ENCODE peak calls at places on chromosomes 2 and 18, in eight cellular contexts. H is endodermal cell, E is omental fat pad, G is left ventricle myocardium inferior, C is OCI-LY7, D is GM12865, K is BJ, W is ovary. A is an unnamed sample.

GRCh38 chr2:188199716-188200128 is 92.0 kb upstream of the GULP1 start:
- DNase-seq in H (no peak), E (no peak), G (no peak), C (no peak), D (no peak), K (peak; percentile 82), W (no peak), A (no peak)

GRCh38 chr2:127150996-127151395 is 44.0 kb upstream of the BIN1 start:
- DNase-seq in H (no peak), E (no peak), G (no peak), C (no peak), D (no peak), K (no peak), W (no peak), A (no peak)

GRCh38 chr2:224194161-224194560 is 155.1 kb upstream of the SERPINE2 start:
- DNase-seq in H (no peak), E (no peak), G (no peak), C (no peak), D (no peak), K (no peak), W (no peak), A (no peak)

GRCh38 chr18:76822510-76823165 is at the start of gene ZNF236:
- DNase-seq in H (peak; percentile 82), E (no peak), G (peak; percentile 79), C (peak; percentile 74), D (peak; percentile 92), K (no peak), W (peak; percentile 81), A (peak; percentile 84)

GRCh38 chr2:196177124-196177523 is 5.7 kb upstream of the STK17B start:
- DNase-seq in H (no peak), E (no peak), G (no peak), C (peak; percentile 53), D (no peak), K (no peak), W (no peak), A (no peak)

GRCh38 chr2:56025469-56026193 is 102.0 kb upstream of the EFEMP1 start:
- DNase-seq in H (no peak), E (no peak), G (no peak), C (no peak), D (no peak), K (no peak), W (no peak), A (no peak)

GRCh38 chr2:190553254-190553653 is 18.7 kb upstream of the NEMP2 start:
- DNase-seq in H (no peak), E (no peak), G (no peak), C (no peak), D (no peak), K (no peak), W (no peak), A (no peak)

GRCh38 chr2:85852979-85853498 is 35.8 kb downstream of the ST3GAL5 start:
- DNase-seq in H (no peak), E (no peak), G (no peak), C (peak; percentile 25), D (peak; percentile 87), K (no peak), W (no peak), A (no peak)

GRCh38 chr2:181411105-181411849 is 45.9 kb upstream of the ITGA4 start:
- DNase-seq in H (peak; percentile 87), E (no peak), G (no peak), C (peak; percentile 100), D (peak; percentile 86), K (no peak), W (no peak), A (no peak)

GRCh38 chr2:221044781-221045180 is 527.3 kb downstream of the EPHA4 start:
- DNase-seq in H (no peak), E (no peak), G (no peak), C (no peak), D (no peak), K (no peak), W (no peak), A (no peak)
- TF ChIP-seq CTCF in H (no peak), E (no peak), G (no peak), C (no peak), D (no peak), K (no peak), W (no peak), A (no peak)

DNA sequence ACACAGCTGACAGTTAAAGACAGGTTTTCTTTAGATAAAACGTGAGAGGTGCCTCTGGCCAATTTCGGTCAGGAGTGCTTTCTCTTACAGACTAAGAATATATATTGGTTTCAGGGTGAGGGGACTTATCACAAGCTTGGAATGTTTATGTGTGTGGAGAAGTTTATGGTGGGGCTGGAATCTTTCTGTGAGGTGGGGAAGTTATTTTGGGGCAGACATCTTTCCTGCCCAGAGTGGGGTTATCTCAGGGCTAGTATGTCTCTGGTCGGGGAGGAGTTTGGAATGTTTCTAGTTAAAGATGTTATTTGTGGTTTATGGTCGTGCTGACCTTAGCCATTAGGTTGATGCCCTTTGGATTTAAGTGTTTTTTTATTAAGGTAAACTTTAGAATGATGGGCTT is 115.2 kb downstream of the SLC5A7 start:
- DNase-seq in H (no peak), E (no peak), G (no peak), C (no peak), D (no peak), K (no peak), W (no peak), A (no peak)
- TF ChIP-seq CTCF in H (no peak), E (no peak), G (no peak), C (no peak), D (no peak), K (no peak), W (no peak), A (no peak)

GRCh38 chr2:232438051-232438450 is 17.9 kb upstream of the ALPI start:
- DNase-seq in H (no peak), E (no peak), G (no peak), C (no peak), D (no peak), K (no peak), W (no peak), A (no peak)

GRCh38 chr2:232441147-232441651 is 14.8 kb upstream of the ALPI start:
- DNase-seq in H (no peak), E (no peak), G (no peak), C (no peak), D (no peak), K (no peak), W (no peak), A (no peak)

GRCh38 chr2:232438951-232439757 is 16.8 kb upstream of the ALPI start:
- DNase-seq in H (peak; percentile 80), E (no peak), G (no peak), C (peak; percentile 28), D (peak; percentile 33), K (no peak), W (no peak), A (no peak)

GRCh38 chr2:232437130-232437620 is 18.8 kb upstream of the ALPI start:
- DNase-seq in H (peak; percentile 46), E (no peak), G (no peak), C (no peak), D (no peak), K (no peak), W (no peak), A (no peak)

DNA sequence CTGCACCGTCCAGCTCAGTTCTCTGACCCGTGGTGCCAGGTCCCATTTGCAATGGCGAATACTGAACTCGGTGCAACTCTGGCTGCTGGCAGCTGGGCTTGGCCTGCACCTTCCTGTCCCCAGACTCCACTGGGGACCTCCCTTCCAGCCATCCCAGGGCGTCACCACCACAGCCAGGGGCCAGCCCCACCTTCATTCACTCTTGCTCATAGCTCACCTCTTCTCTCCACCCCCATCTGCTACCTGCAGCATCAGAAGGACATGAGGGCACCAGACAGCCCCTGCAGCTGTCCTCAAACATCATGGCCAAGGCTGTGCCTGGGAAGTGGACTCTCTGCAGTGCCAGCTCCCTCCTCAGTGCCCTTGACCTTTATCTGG is 16.2 kb upstream of the ALPI start:
- DNase-seq in H (peak; percentile 63), E (no peak), G (no peak), C (no peak), D (no peak), K (no peak), W (no peak), A (no peak)
- TF ChIP-seq CTCF in H (peak; percentile 66), E (no peak), G (peak; percentile 55), C (peak; percentile 59), D (no peak), K (no peak), W (no peak), A (no peak)

DNA sequence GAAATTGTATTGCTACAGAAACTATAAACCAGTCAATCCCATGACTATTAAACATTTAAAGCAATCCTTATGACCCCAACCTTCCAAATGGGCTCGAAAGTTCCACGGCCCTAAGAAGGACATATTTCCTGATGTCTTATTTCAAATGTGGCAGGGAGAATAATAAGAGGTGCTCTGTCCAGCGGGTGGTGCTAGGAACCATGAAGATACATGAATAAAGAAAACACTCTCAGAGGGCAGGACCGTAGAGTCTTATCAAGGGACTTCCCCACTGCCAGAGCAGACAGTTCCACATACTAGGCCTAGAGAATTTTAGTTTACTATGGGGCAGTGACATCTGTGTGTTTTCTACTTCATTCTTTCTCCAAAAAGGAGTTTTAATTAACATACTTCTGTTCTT is 187.1 kb upstream of the PIK3C3 start:
- DNase-seq in H (peak; percentile 63), E (no peak), G (no peak), C (no peak), D (peak; percentile 5), K (no peak), W (no peak), A (peak; percentile 21)
- TF ChIP-seq CTCF in H (peak; percentile 58), E (no peak), G (no peak), C (no peak), D (no peak), K (peak; percentile 13), W (no peak), A (no peak)

GRCh38 chr2:64978514-64979268 is 10.5 kb upstream of the SLC1A4 start:
- DNase-seq in H (no peak), E (no peak), G (no peak), C (peak; percentile 32), D (peak; percentile 40), K (no peak), W (no peak), A (no peak)
- TF ChIP-seq CTCF in H (peak; percentile 55), E (no peak), G (peak; percentile 46), C (peak; percentile 71), D (peak; percentile 22), K (no peak), W (no peak), A (no peak)

A was measured in GM10248.